ENCODE peak calls at places on chromosome 9, in four cellular contexts. Q, N, P and H are unnamed samples.

GRCh38 chr9:37800631-37801286 is at the start of gene DCAF10:
- DNase-seq in N (peak; percentile 40), Q (peak; percentile 90), P (peak; percentile 87), H (peak; percentile 72)

GRCh38 chr9:27303219-27303618 is 6.3 kb upstream of the EQTN start:
- DNase-seq in Q (peak; percentile 68), P (no peak), N (no peak), H (no peak)

GRCh38 chr9:93686880-93687236 is 110.5 kb downstream of the PHF2 start:
- DNase-seq in N (no peak), Q (no peak), P (no peak), H (no peak)

GRCh38 chr9:31541626-31542025 is 842.8 kb upstream of the ACO1 start:
- DNase-seq in N (no peak), P (no peak), Q (no peak), H (no peak)

GRCh38 chr9:91419222-91420191 is 4.1 kb downstream of the NFIL3 start:
- DNase-seq in P (peak; percentile 95), Q (peak; percentile 53), N (no peak), H (no peak)

GRCh38 chr9:108708448-108708847 is 147.3 kb downstream of the ACTL7B start:
- DNase-seq in N (no peak), P (no peak), Q (no peak), H (no peak)

GRCh38 chr9:114854736-114855355 is 49.0 kb upstream of the TNFSF15 start:
- DNase-seq in N (no peak), P (no peak), Q (no peak), H (no peak)

GRCh38 chr9:20994486-20994885 is 37.0 kb downstream of the HACD4 start:
- DNase-seq in N (no peak), P (no peak), Q (no peak), H (no peak)

GRCh38 chr9:36893148-36893547 is 140.9 kb downstream of the PAX5 start:
- DNase-seq in N (no peak), P (no peak), Q (no peak), H (no peak)

GRCh38 chr9:5008206-5008605 is 23.1 kb downstream of the JAK2 start:
- DNase-seq in P (no peak), N (no peak), Q (no peak), H (no peak)
- TF ChIP-seq SPI1 in P (no peak), N (no peak), Q (no peak), H (no peak)

GRCh38 chr9:85569988-85570387 is 171.8 kb downstream of the AGTPBP1 start:
- DNase-seq in Q (peak; percentile 3), N (no peak), P (no peak), H (no peak)
- TF ChIP-seq SPI1 in Q (no peak), N (no peak), P (no peak), H (no peak)

GRCh38 chr9:86671018-86671417 is 276.3 kb downstream of the GAS1 start:
- DNase-seq in Q (no peak), P (no peak), N (no peak), H (no peak)
- TF ChIP-seq SPI1 in Q (no peak), P (no peak), N (no peak), H (no peak)

GRCh38 chr9:33161011-33161588 is 6.0 kb downstream of the B4GALT1 start:
- DNase-seq in P (peak; percentile 54), Q (no peak), N (no peak), H (no peak)
- TF ChIP-seq SPI1 in P (no peak), Q (no peak), N (no peak), H (no peak)